ENCODE peak calls at places on chromosomes 11 and 22, in six cellular contexts. S is keratinocyte, J is SJSA1, K is heart left ventricle, V is fibroblast of lung, Q is H1. X is an unnamed sample.

GRCh38 chr11:100080401-100080800 is 606.7 kb upstream of the ARHGAP42 start:
- DNase-seq in K (no peak), V (no peak), J (no peak), S (no peak), Q (no peak), X (no peak)

GRCh38 chr22:36027960-36028645 is 521 bp downstream of the RBFOX2 start:
- DNase-seq in K (peak; percentile 73), J (no peak), Q (no peak), S (no peak), V (no peak), X (no peak)

GRCh38 chr11:65791719-65792213 is 4.9 kb downstream of the OVOL1 start:
- DNase-seq in Q (no peak), J (no peak), V (no peak), S (no peak), K (peak; percentile 59), X (no peak)

GRCh38 chr11:10975287-10975721 is 117.5 kb upstream of the ZBED5 start:
- DNase-seq in Q (no peak), K (no peak), S (no peak), J (no peak), V (no peak), X (no peak)

GRCh38 chr22:48779661-48780596 is 1047.7 kb downstream of the BRD1 start:
- DNase-seq in Q (no peak), K (no peak), S (no peak), J (peak; percentile 30), V (no peak), X (no peak)

GRCh38 chr22:27972732-27973698 is 54.0 kb upstream of the PITPNB start:
- DNase-seq in S (no peak), K (no peak), J (no peak), V (no peak), Q (no peak), X (no peak)

GRCh38 chr11:67311556-67312082 is 8.3 kb downstream of the SSH3 start:
- DNase-seq in J (no peak), V (no peak), K (no peak), Q (no peak), S (no peak), X (no peak)

GRCh38 chr22:48972979-48973693 is 854.5 kb downstream of the BRD1 start:
- DNase-seq in K (no peak), Q (no peak), V (no peak), J (no peak), S (no peak), X (no peak)

GRCh38 chr11:126914166-126914565 is 86.4 kb downstream of the KIRREL3 start:
- DNase-seq in K (no peak), S (no peak), J (no peak), Q (no peak), V (no peak), X (no peak)

GRCh38 chr11:100735949-100736675 is 49.0 kb downstream of the ARHGAP42 start:
- DNase-seq in S (no peak), V (no peak), K (no peak), Q (no peak), J (no peak), X (no peak)

GRCh38 chr11:74417379-74417804 is 19.2 kb upstream of the PGM2L1 start:
- DNase-seq in J (no peak), K (no peak), Q (no peak), S (no peak), V (no peak), X (no peak)

GRCh38 chr11:78796956-78797355 is 222.3 kb upstream of the NARS2 start:
- DNase-seq in V (peak; percentile 99), K (no peak), Q (no peak), S (no peak), J (no peak), X (peak; percentile 75)

GRCh38 chr11:64947202-64947814 is 11.6 kb upstream of the GPHA2 start:
- DNase-seq in S (no peak), K (no peak), J (no peak), Q (no peak), V (no peak), X (no peak)

GRCh38 chr11:122637538-122637937 is 18.0 kb upstream of the UBASH3B start:
- DNase-seq in J (no peak), S (no peak), V (no peak), Q (no peak), K (no peak), X (no peak)

GRCh38 chr11:110131386-110132123 is 38.4 kb downstream of the ZC3H12C start:
- DNase-seq in V (no peak), J (no peak), S (peak; percentile 35), K (no peak), Q (no peak), X (no peak)

GRCh38 chr22:22988150-22988549 is 82.2 kb upstream of the GNAZ start:
- DNase-seq in S (no peak), J (no peak), K (no peak), V (no peak), Q (no peak), X (no peak)

GRCh38 chr11:34271727-34272126 is 86.1 kb downstream of the ABTB2 start:
- DNase-seq in V (no peak), J (no peak), Q (no peak), K (no peak), S (no peak), X (no peak)

GRCh38 chr11:122897606-122898210 is 15.1 kb downstream of the JHY start:
- DNase-seq in J (no peak), K (no peak), S (no peak), Q (no peak), V (peak; percentile 25), X (no peak)

GRCh38 chr11:802018-802617 is 2.9 kb downstream of the PIDD1 start:
- DNase-seq in J (no peak), Q (no peak), V (no peak), K (no peak), S (no peak), X (no peak)

GRCh38 chr11:8250981-8251620 is 12.6 kb downstream of the LMO1 start:
- DNase-seq in K (no peak), J (no peak), Q (no peak), V (no peak), S (no peak), X (no peak)

GRCh38 chr11:91664521-91664920 is 560.1 kb upstream of the FAT3 start:
- DNase-seq in S (no peak), J (no peak), V (no peak), Q (no peak), K (no peak), X (no peak)

GRCh38 chr11:118051611-118052461 is 25.0 kb upstream of the TMPRSS4 start:
- DNase-seq in S (no peak), J (no peak), V (no peak), K (no peak), Q (no peak), X (no peak)

GRCh38 chr22:50489363-50490243 is 2.9 kb downstream of the MIOX start:
- DNase-seq in K (no peak), S (no peak), V (no peak), J (no peak), Q (no peak), X (no peak)
- H3K27me3 ChIP-seq in K (no peaks in the 10 kb centered on the region), S (peaks cover 8% of the 10 kb centered on the region), V (no peaks in the 10 kb centered on the region), J (no peaks in the 10 kb centered on the region), Q (no peaks in the 10 kb centered on the region), X (peaks cover 3% of the 10 kb centered on the region)

GRCh38 chr11:61967924-61968757 is 707 bp upstream of the FTH1 start:
- DNase-seq in Q (no peak), K (peak; percentile 82), J (peak; percentile 77), V (peak; percentile 35), S (no peak), X (no peak)

GRCh38 chr11:61964941-61965282 is 2.5 kb downstream of the FTH1 start:
- DNase-seq in Q (no peak), V (no peak), J (no peak), K (no peak), S (no peak), X (no peak)

GRCh38 chr11:61968758-61969390 is 1.4 kb upstream of the FTH1 start:
- DNase-seq in Q (no peak), V (no peak), K (no peak), J (peak; percentile 42), S (no peak), X (no peak)

GRCh38 chr11:61967177-61967923 is at the start of gene FTH1:
- DNase-seq in V (peak; percentile 94), J (peak; percentile 96), K (peak; percentile 97), Q (peak; percentile 56), S (no peak), X (no peak)

DNA sequence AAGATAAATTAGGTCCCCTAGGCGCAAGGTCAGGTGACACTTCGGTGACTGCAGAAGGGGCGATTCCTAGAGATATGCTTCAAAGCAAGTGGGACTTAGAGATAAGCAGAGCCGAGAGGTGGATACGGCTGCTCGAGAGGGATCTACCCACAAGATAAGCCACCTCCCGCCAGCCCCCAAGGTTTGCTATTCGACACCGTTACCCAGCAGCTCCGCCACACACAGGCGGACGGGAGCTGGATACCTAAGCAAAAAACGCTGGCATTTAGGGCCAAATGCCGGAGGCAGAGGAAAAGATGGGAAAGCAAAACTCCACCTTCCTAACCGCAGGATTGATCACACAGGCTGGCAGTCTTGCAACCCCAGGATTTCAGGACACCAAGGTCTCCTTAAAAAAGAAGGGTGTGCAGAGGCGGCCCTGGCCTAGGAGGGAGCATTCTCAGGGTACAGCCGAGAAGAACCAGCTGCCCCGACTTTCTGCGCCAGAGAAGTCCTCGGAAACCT is 709 bp downstream of the FTH1 start:
- DNase-seq in K (no peak), S (no peak), Q (no peak), V (no peak), J (peak; percentile 65), X (no peak)
- H3K27me3 ChIP-seq in K (no peaks in the 10 kb centered on the region), S (no peaks in the 10 kb centered on the region), Q (no peaks in the 10 kb centered on the region), V (no peaks in the 10 kb centered on the region), J (no peaks in the 10 kb centered on the region), X (no peaks in the 10 kb centered on the region)

GRCh38 chr22:43562843-43563242 is 151.0 kb downstream of the MPPED1 start:
- DNase-seq in V (no peak), J (no peak), Q (no peak), S (no peak), K (no peak), X (no peak)
- H3K27me3 ChIP-seq in V (no peaks in the 10 kb centered on the region), J (no peaks in the 10 kb centered on the region), Q (no peaks in the 10 kb centered on the region), S (peaks cover 4% of the 10 kb centered on the region), K (no peaks in the 10 kb centered on the region), X (no peaks in the 10 kb centered on the region)

DNA sequence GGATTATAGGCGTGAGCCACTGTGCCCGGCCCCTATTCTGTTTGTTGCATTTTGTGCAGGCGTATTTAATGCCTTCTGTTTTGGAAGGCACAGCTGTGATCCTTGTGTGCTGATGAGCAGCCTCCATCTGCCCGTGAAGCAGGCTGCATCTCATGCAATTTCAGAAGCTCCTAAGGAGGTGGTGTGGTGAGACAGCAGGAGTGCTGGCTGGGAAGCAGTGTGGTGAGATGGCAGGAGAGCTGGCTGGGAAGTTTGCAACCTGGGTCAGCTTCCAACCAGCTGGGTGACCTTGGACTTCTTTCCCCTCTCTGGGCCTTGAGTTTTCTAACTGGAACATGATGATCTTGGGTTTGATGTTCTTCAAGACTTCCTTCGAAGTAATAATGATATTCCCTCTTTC is 525.1 kb downstream of the TBC1D22A start:
- DNase-seq in V (no peak), K (no peak), Q (no peak), S (no peak), J (no peak), X (no peak)
- H3K27me3 ChIP-seq in V (no peaks in the 10 kb centered on the region), K (no peaks in the 10 kb centered on the region), Q (no peaks in the 10 kb centered on the region), S (no peaks in the 10 kb centered on the region), J (no peaks in the 10 kb centered on the region), X (peaks cover 6% of the 10 kb centered on the region)

X was measured in kidney epithelial cell.